ENCODE peak calls at places on chromosome 15, in four cellular contexts. B is IMR-90, C is keratinocyte, T is K562. L is an unnamed sample. For H3K9me1, the result is how much of the 10 kb centered on the place peaks cover.

GRCh38 chr15:32730677-32731654 is 13.2 kb downstream of the GREM1 start:
- DNase-seq in B (no peak), C (peak), T (peak), L (peak)

GRCh38 chr15:45548753-45549520 is 26.4 kb upstream of the SLC30A4 start:
- DNase-seq in B (no peak), C (no peak), T (peak), L (no peak)

GRCh38 chr15:68429691-68430470 is 2.1 kb downstream of the ITGA11 start:
- DNase-seq in B (no peak), C (no peak), T (no peak), L (no peak)

GRCh38 chr15:57382969-57383368 is 6.7 kb downstream of the CGNL1 start:
- DNase-seq in B (no peak), C (no peak), T (peak), L (peak)

GRCh38 chr15:25176616-25176923 is 221.8 kb downstream of the SNRPN start:
- DNase-seq in B (no peak), C (no peak), T (no peak), L (no peak)

GRCh38 chr15:91224750-91225380 is 124.8 kb downstream of the SV2B start:
- DNase-seq in B (peak), C (no peak), T (peak), L (peak)

GRCh38 chr15:37678124-37678523 is 256.3 kb upstream of the TMCO5A start:
- DNase-seq in B (no peak), C (no peak), T (no peak), L (no peak)

GRCh38 chr15:60070838-60071493 is 66.9 kb downstream of the FOXB1 start:
- DNase-seq in B (peak), C (peak), T (no peak), L (peak)

GRCh38 chr15:93035953-93036810 is 52.8 kb downstream of the RGMA start:
- DNase-seq in B (peak), C (no peak), T (peak), L (peak)

GRCh38 chr15:61036121-61036520 is 193.0 kb downstream of the RORA start:
- DNase-seq in B (no peak), C (no peak), T (no peak), L (no peak)

GRCh38 chr15:64361259-64361658 is 5.3 kb upstream of the CSNK1G1 start:
- DNase-seq in B (no peak), C (no peak), T (no peak), L (no peak)

GRCh38 chr15:92425578-92426225 is 32.0 kb downstream of the ST8SIA2 start:
- DNase-seq in B (no peak), C (no peak), T (peak), L (no peak)

GRCh38 chr15:82999905-83000671 is 11.4 kb downstream of the C15orf40 start:
- DNase-seq in B (peak), C (no peak), T (peak), L (peak)

GRCh38 chr15:49154799-49155109 is 645 bp downstream of the COPS2 start:
- DNase-seq in B (no peak), C (no peak), T (no peak), L (no peak)

GRCh38 chr15:85581495-85581894 is 201.1 kb downstream of the AKAP13 start:
- DNase-seq in B (no peak), C (no peak), T (no peak), L (no peak)

GRCh38 chr15:88725305-88726220 is 77.7 kb upstream of the ACAN start:
- DNase-seq in B (no peak), C (no peak), T (no peak), L (no peak)

GRCh38 chr15:73258271-73259108 is 110.3 kb downstream of the HCN4 start:
- DNase-seq in B (no peak), C (no peak), T (no peak), L (no peak)

GRCh38 chr15:42576040-42576594 is 711 bp downstream of the STARD9 start:
- DNase-seq in B (no peak), C (no peak), T (no peak), L (no peak)

GRCh38 chr15:42427429-42428223 is 63.3 kb downstream of the ZNF106 start:
- DNase-seq in B (peak), C (no peak), T (no peak), L (no peak)

GRCh38 chr15:63833246-63833696 is 477 bp downstream of the HERC1 start:
- DNase-seq in B (peak), C (no peak), T (peak), L (no peak)

GRCh38 chr15:75531041-75531450 is 48.1 kb downstream of the PTPN9 start:
- DNase-seq in B (peak), C (no peak), T (no peak), L (no peak)

GRCh38 chr15:99253381-99254090 is 2.3 kb downstream of the LRRC28 start:
- DNase-seq in B (peak), C (no peak), T (no peak), L (no peak)

GRCh38 chr15:31824009-31824408 is 206.3 kb upstream of the CHRNA7 start:
- DNase-seq in B (no peak), C (no peak), T (no peak), L (no peak)

GRCh38 chr15:83682476-83683162 is 28.7 kb downstream of the ADAMTSL3 start:
- DNase-seq in B (no peak), C (no peak), T (no peak), L (no peak)

GRCh38 chr15:29917600-29918597 is 95.6 kb upstream of the TJP1 start:
- DNase-seq in B (peak), C (no peak), T (no peak), L (no peak)

GRCh38 chr15:20645956-20646355 is 104.4 kb upstream of the GOLGA6L6 start:
- DNase-seq in B (no peak), C (no peak), T (no peak), L (no peak)

GRCh38 chr15:40002295-40002694 is 36.7 kb downstream of the SRP14 start:
- DNase-seq in B (peak), C (no peak), T (no peak), L (no peak)

GRCh38 chr15:64749999-64750657 is 25.3 kb downstream of the RBPMS2 start:
- DNase-seq in B (peak), C (no peak), T (peak), L (no peak)

GRCh38 chr15:33021806-33022389 is 172.6 kb downstream of the FMN1 start:
- DNase-seq in B (peak), C (no peak), T (peak), L (peak)

GRCh38 chr15:90774731-90775521 is 57.8 kb downstream of the BLM start:
- DNase-seq in B (peak), C (peak), T (no peak), L (peak)

GRCh38 chr15:67884514-67885225 is 44.8 kb upstream of the RNU6-1 start:
- DNase-seq in B (peak), C (peak), T (peak), L (peak)

GRCh38 chr15:83270176-83270575 is 14.3 kb downstream of the BNC1 start:
- DNase-seq in B (no peak), C (no peak), T (no peak), L (no peak)

GRCh38 chr15:31197497-31198414 is 96.2 kb upstream of the TRPM1 start:
- DNase-seq in B (no peak), C (no peak), T (peak), L (peak)

GRCh38 chr15:25792128-25792527 is 71.0 kb downstream of the ATP10A start:
- DNase-seq in B (no peak), C (no peak), T (no peak), L (no peak)

GRCh38 chr15:101361418-101361817 is 66.4 kb upstream of the SNRPA1 start:
- DNase-seq in B (no peak), C (no peak), T (no peak), L (no peak)

GRCh38 chr15:57044072-57044702 is 125.7 kb downstream of the TCF12 start:
- DNase-seq in B (no peak), C (no peak), T (no peak), L (no peak)

GRCh38 chr15:48823237-48823636 is 12.4 kb upstream of the CEP152 start:
- DNase-seq in B (peak), C (no peak), T (no peak), L (no peak)

DNA sequence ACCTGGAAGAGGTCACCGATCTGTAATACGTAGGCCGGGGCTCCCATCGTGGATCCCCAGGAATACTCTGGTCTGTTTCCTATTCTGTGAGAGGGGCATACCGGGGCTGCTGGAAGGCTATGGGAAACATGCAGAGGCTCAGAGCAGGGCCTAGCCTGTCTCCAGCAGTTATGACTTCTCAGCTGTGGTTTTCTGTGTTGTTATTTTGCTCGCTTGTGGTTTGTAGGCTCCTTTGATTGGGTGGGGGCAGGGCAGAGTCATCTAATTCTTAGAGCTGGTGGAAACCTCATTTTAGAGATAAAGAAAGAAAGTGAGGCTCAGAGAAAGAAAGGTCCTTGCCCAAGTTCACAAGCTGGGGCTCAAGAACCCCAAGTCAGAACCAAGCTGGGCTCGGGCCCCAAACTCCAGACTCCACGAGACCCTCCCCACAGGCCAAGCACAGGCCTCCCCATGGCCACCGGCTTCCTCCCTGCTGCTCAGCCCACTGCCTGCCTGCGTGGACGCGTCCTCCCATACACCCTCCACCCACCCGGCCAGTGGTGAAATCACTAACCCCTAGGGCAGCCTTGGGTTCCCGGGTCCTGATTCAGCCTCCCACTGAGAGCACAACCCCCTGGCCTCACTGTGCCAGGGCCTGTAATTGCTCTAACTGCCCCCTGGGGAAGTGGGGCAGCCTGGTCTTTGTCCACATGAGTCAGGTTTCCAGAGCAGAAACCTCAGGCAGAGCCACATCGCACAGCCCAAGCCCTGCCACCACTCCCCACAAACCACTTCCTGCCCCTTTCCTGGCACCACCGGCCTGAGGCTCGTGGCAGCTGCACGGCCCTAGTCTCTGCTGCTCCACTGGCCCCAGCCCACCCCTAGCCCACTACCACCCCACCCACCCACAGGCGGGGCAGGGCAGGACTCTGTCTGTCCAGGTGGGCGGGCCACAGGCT is 270.8 kb downstream of the UACA start:
- DNase-seq in B (peak), C (no peak), T (peak), L (peak)
- H3K4me2 ChIP-seq in B (peak), C (peak), T (no peak), L (no peak)

DNA sequence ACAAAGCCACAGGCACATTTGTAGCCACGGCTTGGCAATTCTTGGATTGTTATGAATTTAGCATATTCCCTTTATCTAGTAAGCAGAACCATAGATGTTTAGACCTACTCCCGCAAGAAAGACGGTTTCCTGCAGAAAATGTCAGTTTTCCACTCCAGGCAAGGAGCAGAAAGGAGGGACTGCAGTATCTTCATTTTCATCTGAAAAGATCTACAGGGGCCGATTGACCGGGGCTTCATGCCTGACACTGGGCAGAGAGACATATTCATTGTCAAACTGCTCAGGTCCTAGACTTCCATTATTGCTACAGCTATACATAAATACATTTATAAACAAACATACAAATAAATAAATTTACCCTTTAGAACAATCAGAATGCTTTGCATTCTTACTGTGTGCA is 580.3 kb downstream of the AGBL1 start:
- DNase-seq in B (no peak), C (no peak), T (no peak), L (no peak)
- H3K9me1 ChIP-seq in B (under half), C (under half), T (under half), L (under half)

GRCh38 chr15:38886315-38887163 is 321.9 kb upstream of the RASGRP1 start:
- DNase-seq in B (peak), C (no peak), T (no peak), L (no peak)

GRCh38 chr15:38888701-38889154 is 324.1 kb upstream of the RASGRP1 start:
- DNase-seq in B (no peak), C (no peak), T (no peak), L (no peak)

GRCh38 chr15:38883987-38884386 is 319.4 kb upstream of the RASGRP1 start:
- DNase-seq in B (peak), C (no peak), T (no peak), L (peak)

GRCh38 chr15:38885001-38885400 is 320.4 kb upstream of the RASGRP1 start:
- DNase-seq in B (peak), C (no peak), T (no peak), L (peak)

DNA sequence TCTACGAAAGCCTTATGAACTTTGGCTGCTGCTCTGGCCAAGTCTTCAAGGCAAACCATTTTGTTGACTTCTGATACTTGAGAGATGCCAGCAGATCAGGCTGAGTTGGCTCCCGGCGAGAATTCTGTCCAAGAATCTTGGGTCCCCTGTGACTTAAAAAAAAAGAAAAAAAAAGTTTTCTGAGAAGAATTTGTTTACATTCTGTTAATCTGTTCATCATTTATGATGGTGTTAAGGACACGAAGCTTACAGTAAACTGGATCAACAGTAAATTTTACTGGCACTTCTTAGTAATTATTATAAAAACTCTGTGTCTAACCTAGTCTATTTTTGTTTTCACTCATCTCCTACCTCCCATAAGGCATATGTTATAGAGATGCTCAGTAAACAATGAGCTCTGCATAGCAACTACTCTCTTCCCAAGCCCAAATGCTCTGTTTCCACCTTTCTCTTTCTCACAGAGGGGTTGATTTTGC is 320.9 kb upstream of the RASGRP1 start:
- DNase-seq in B (no peak), C (no peak), T (no peak), L (no peak)
- H3K4me2 ChIP-seq in B (peak), C (no peak), T (no peak), L (no peak)

DNA sequence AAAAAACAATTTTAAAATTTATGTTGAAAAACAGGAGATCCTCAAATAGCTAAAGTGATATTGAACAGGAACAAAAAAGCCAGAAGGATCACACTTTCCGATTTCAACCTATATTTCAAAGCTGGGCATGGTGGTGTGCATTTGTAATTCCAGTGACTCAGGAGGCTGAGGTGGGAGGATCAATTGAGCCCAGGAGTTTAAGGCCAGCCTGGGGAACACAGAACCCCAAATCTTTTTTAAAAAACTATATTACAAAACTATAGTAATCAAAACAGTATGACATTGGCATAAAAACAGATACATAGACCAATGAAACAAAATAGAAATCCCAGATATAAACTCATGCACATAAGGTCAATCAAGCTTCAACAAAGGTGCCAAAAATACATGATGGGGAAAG is 68.4 kb downstream of the MEX3B start:
- DNase-seq in B (no peak), C (no peak), T (no peak), L (no peak)
- H3K9me1 ChIP-seq in B (under half), C (under half), T (under half), L (under half)

GRCh38 chr15:51550841-51551240 is 71.7 kb downstream of the DMXL2 start:
- DNase-seq in B (no peak), C (no peak), T (no peak), L (no peak)

DNA sequence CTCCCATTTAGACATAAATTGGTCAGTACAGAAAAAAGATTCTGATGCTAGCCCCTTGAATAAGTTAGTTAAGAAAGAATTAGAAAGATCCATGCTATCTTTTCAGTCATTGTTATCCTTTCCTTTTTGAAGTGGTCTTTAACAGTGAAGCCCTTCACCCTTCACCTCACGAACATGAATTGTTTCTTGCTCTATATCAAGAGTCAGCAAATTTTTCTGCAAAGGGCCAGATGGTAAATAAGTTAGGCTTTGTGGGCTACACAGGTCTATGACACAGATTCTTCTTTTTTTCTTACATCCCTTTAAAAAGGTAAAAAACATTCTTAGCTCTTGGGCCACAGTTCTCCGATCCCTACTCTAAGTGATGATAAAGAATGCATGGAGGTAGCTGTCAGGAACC is 74.9 kb downstream of the DMXL2 start:
- DNase-seq in B (no peak), C (no peak), T (no peak), L (no peak)
- H3K4me2 ChIP-seq in B (no peak), C (no peak), T (no peak), L (no peak)

L was measured in endothelial cell of umbilical vein.